ENCODE peak calls at places on chromosomes 2 and 18, in seven cellular contexts. T, Z, E, G, Y, O and M are unnamed samples.
A peak's percentile ranks its signal among the peaks of the same experiment; 100 is the strongest.

GRCh38 chr2:238427435-238428162 is 872 bp downstream of the ASB1 start:
- DNase-seq in Z (no peak), O (no peak), E (peak; percentile 35), Y (peak; percentile 37), T (no peak), G (no peak), M (no peak)

GRCh38 chr2:65367517-65367916 is 64.9 kb downstream of the SPRED2 start:
- DNase-seq in T (no peak), Y (peak; percentile 96), E (no peak), G (no peak), Z (no peak), O (no peak), M (no peak)

GRCh38 chr2:862723-863466 is 87.8 kb upstream of the SNTG2 start:
- DNase-seq in O (no peak), G (no peak), T (no peak), Y (no peak), E (no peak), Z (no peak), M (no peak)

GRCh38 chr2:149765636-149766035 is 178.1 kb upstream of the MMADHC start:
- DNase-seq in T (no peak), E (no peak), Y (no peak), O (no peak), Z (no peak), G (no peak), M (no peak)

GRCh38 chr2:16189019-16189850 is 248.9 kb downstream of the MYCN start:
- DNase-seq in Z (no peak), E (no peak), T (no peak), G (no peak), O (no peak), Y (no peak), M (no peak)

GRCh38 chr18:36829362-36830140 is 624 bp downstream of the KIAA1328 start:
- DNase-seq in Y (no peak), Z (no peak), T (no peak), G (no peak), O (no peak), E (no peak), M (no peak)

GRCh38 chr2:106953236-106953635 is 67.3 kb upstream of the ST6GAL2 start:
- DNase-seq in T (no peak), O (no peak), Y (no peak), Z (no peak), G (no peak), E (no peak), M (no peak)

GRCh38 chr2:213316001-213316735 is 31.9 kb downstream of the SPAG16 start:
- DNase-seq in Z (no peak), G (peak; percentile 77), O (peak; percentile 39), Y (peak; percentile 39), T (no peak), E (peak; percentile 58), M (no peak)

GRCh38 chr2:14492920-14493503 is 139.5 kb upstream of the LRATD1 start:
- DNase-seq in G (no peak), Z (no peak), Y (peak; percentile 78), O (no peak), E (no peak), T (no peak), M (no peak)